ENCODE peak calls at places on chromosomes 13 and 19, in five cellular contexts. W is stimulated activated CD4-positive, alpha-beta T cell treated with anti-CD3 and anti-CD28 coated beads, Interleukin-1b, Interleukin-23, amount 100 ng/mL, for 1 hour; C is prostate gland; D is activated CD4-positive, CD25-positive, alpha-beta regulatory T cell treated with anti-CD3 and anti-CD28 coated beads, Interleukin-2, amount 50 U/mL, for 16 hours; U is epithelial cell of proximal tubule. M is an unnamed sample.

GRCh38 chr19:41706741-41707501 is 1.5 kb upstream of the CEACAM5 start:
- DNase-seq in W (peak), C (peak), D (peak), U (no peak), M (peak)

GRCh38 chr13:36026556-36026955 is 104.6 kb downstream of the DCLK1 start:
- DNase-seq in W (no peak), C (no peak), D (no peak), U (no peak), M (no peak)

GRCh38 chr13:43085545-43085944 is 62.2 kb downstream of the DNAJC15 start:
- DNase-seq in W (no peak), C (no peak), D (no peak), U (no peak), M (no peak)

GRCh38 chr19:34172661-34173144 is 399 bp downstream of the LSM14A start:
- DNase-seq in W (no peak), C (no peak), D (no peak), U (no peak), M (peak)

GRCh38 chr19:46109876-46110275 is 14.6 kb downstream of the IGFL3 start:
- DNase-seq in W (no peak), C (no peak), D (no peak), U (no peak), M (no peak)

GRCh38 chr19:4717191-4717965 is 6.3 kb downstream of the DPP9 start:
- DNase-seq in W (no peak), C (no peak), D (no peak), U (no peak), M (no peak)

GRCh38 chr19:15248648-15249559 is 16.7 kb upstream of the EPHX3 start:
- DNase-seq in W (no peak), C (peak), D (no peak), U (no peak), M (peak)

GRCh38 chr19:38266981-38267597 is 2.7 kb downstream of the SPINT2 start:
- DNase-seq in W (no peak), C (no peak), D (no peak), U (no peak), M (no peak)

GRCh38 chr13:46010148-46010547 is 42.4 kb downstream of the ZC3H13 start:
- DNase-seq in W (no peak), C (no peak), D (no peak), U (no peak), M (no peak)

GRCh38 chr13:84118845-84119409 is 236.7 kb upstream of the SLITRK1 start:
- DNase-seq in W (no peak), C (no peak), D (no peak), U (no peak), M (no peak)

GRCh38 chr13:61383101-61383500 is 32.5 kb downstream of the PCDH20 start:
- DNase-seq in W (no peak), C (no peak), D (no peak), U (peak), M (no peak)

GRCh38 chr13:47672982-47673670 is 327.9 kb downstream of the SUCLA2 start:
- DNase-seq in W (no peak), C (no peak), D (no peak), U (no peak), M (no peak)

GRCh38 chr13:72383646-72384045 is 343.8 kb downstream of the MZT1 start:
- DNase-seq in W (no peak), C (no peak), D (no peak), U (no peak), M (no peak)

GRCh38 chr19:14002571-14003278 is 3.4 kb downstream of the RFX1 start:
- DNase-seq in W (no peak), C (no peak), D (no peak), U (no peak), M (no peak)

GRCh38 chr13:51523082-51523518 is 61.2 kb upstream of the WDFY2 start:
- DNase-seq in W (no peak), C (peak), D (no peak), U (no peak), M (no peak)

GRCh38 chr13:49443327-49443688 is 556 bp downstream of the CAB39L start:
- DNase-seq in W (no peak), C (peak), D (peak), U (no peak), M (no peak)

M was measured in cardiac septum.